ENCODE peak calls at places on chromosomes 5 and 9, in six cellular contexts. X is cardiac muscle cell, B is astrocyte, P is GM12865, V is foreskin fibroblast, H is adipocyte. Q is an unnamed sample.

GRCh38 chr9:101737165-101737704 is 1.2 kb downstream of the GRIN3A start:
- DNase-seq in X (no peak), B (no peak), P (no peak), V (no peak), H (no peak), Q (no peak)

GRCh38 chr5:19608434-19608833 is 379.6 kb downstream of the CDH18 start:
- DNase-seq in X (no peak), B (peak), P (no peak), V (no peak), H (peak), Q (no peak)

GRCh38 chr9:76322810-76323209 is 71.4 kb downstream of the RFK start:
- DNase-seq in X (no peak), B (no peak), P (no peak), V (no peak), H (no peak), Q (no peak)

GRCh38 chr5:155402927-155403645 is 389.5 kb downstream of the KIF4B start:
- DNase-seq in X (no peak), B (no peak), P (no peak), V (no peak), H (no peak), Q (no peak)

GRCh38 chr9:131676431-131676972 is 63.4 kb downstream of the RAPGEF1 start:
- DNase-seq in X (no peak), B (no peak), P (peak), V (peak), H (peak), Q (no peak)

GRCh38 chr5:31675472-31675871 is 36.5 kb downstream of the PDZD2 start:
- DNase-seq in X (no peak), B (no peak), P (no peak), V (no peak), H (no peak), Q (no peak)

GRCh38 chr5:177429248-177430045 is 3.0 kb downstream of the GRK6 start:
- DNase-seq in X (no peak), B (no peak), P (peak), V (no peak), H (no peak), Q (no peak)

GRCh38 chr9:4262735-4263141 is 37.1 kb downstream of the GLIS3 start:
- DNase-seq in X (no peak), B (peak), P (no peak), V (peak), H (peak), Q (no peak)

GRCh38 chr9:36101916-36102741 is 34.4 kb upstream of the GLIPR2 start:
- DNase-seq in X (no peak), B (peak), P (no peak), V (peak), H (peak), Q (peak)

GRCh38 chr5:160488394-160488943 is 66.8 kb downstream of the PTTG1 start:
- DNase-seq in X (no peak), B (no peak), P (no peak), V (no peak), H (no peak), Q (no peak)

GRCh38 chr5:82849885-82850284 is 227.3 kb downstream of the TMEM167A start:
- DNase-seq in X (no peak), B (no peak), P (no peak), V (no peak), H (no peak), Q (no peak)

GRCh38 chr5:4868140-4868735 is 271.9 kb upstream of the ADAMTS16 start:
- DNase-seq in X (peak), B (peak), P (peak), V (peak), H (peak), Q (no peak)

GRCh38 chr9:98117984-98118639 is 910 bp downstream of the TRIM14 start:
- DNase-seq in X (no peak), B (no peak), P (peak), V (peak), H (no peak), Q (no peak)

GRCh38 chr5:154356256-154356655 is 89.5 kb upstream of the SAP30L start:
- DNase-seq in X (no peak), B (peak), P (no peak), V (peak), H (peak), Q (no peak)

GRCh38 chr9:14314929-14315753 is 1.2 kb upstream of the NFIB start:
- DNase-seq in X (peak), B (peak), P (no peak), V (peak), H (peak), Q (peak)

GRCh38 chr9:37978983-37979382 is 75.1 kb upstream of the SLC25A51 start:
- DNase-seq in X (no peak), B (no peak), P (no peak), V (no peak), H (no peak), Q (no peak)

GRCh38 chr5:157816682-157817268 is 42.2 kb downstream of the CLINT1 start:
- DNase-seq in X (peak), B (no peak), P (peak), V (peak), H (peak), Q (no peak)

GRCh38 chr5:62082370-62082778 is 223.6 kb upstream of the KIF2A start:
- DNase-seq in X (no peak), B (peak), P (no peak), V (peak), H (peak), Q (peak)

GRCh38 chr9:137482094-137482781 is 23.1 kb upstream of the NSMF start:
- DNase-seq in X (no peak), B (peak), P (no peak), V (peak), H (peak), Q (peak)

GRCh38 chr5:81027481-81028058 is 67.4 kb downstream of the RASGRF2 start:
- DNase-seq in X (no peak), B (no peak), P (no peak), V (no peak), H (no peak), Q (no peak)

GRCh38 chr5:124057161-124057814 is 545.3 kb downstream of the CSNK1G3 start:
- DNase-seq in X (peak), B (no peak), P (peak), V (no peak), H (no peak), Q (peak)

GRCh38 chr9:35566417-35566816 is 38.6 kb upstream of the TESK1 start:
- DNase-seq in X (no peak), B (peak), P (no peak), V (peak), H (peak), Q (no peak)

GRCh38 chr9:14221558-14221957 is 92.4 kb downstream of the NFIB start:
- DNase-seq in X (no peak), B (peak), P (no peak), V (peak), H (peak), Q (peak)

GRCh38 chr9:33329996-33330395 is 39.7 kb downstream of the NFX1 start:
- DNase-seq in X (no peak), B (peak), P (no peak), V (peak), H (peak), Q (peak)

GRCh38 chr5:150671509-150672236 is 10.6 kb downstream of the MYOZ3 start:
- DNase-seq in X (peak), B (no peak), P (no peak), V (no peak), H (peak), Q (no peak)

GRCh38 chr9:86599565-86599964 is 245.4 kb upstream of the TUT7 start:
- DNase-seq in X (no peak), B (no peak), P (no peak), V (no peak), H (no peak), Q (no peak)

GRCh38 chr5:14359069-14360043 is 216.2 kb downstream of the TRIO start:
- DNase-seq in X (no peak), B (no peak), P (no peak), V (no peak), H (no peak), Q (no peak)

GRCh38 chr5:152632380-152632779 is 227.3 kb upstream of the NMUR2 start:
- DNase-seq in X (no peak), B (no peak), P (no peak), V (no peak), H (no peak), Q (no peak)

GRCh38 chr9:89564257-89564878 is 40.4 kb upstream of the GADD45G start:
- DNase-seq in X (peak), B (no peak), P (peak), V (no peak), H (no peak), Q (no peak)

GRCh38 chr5:91010090-91010489 is 373.0 kb downstream of the ARRDC3 start:
- DNase-seq in X (no peak), B (no peak), P (no peak), V (no peak), H (no peak), Q (no peak)

GRCh38 chr9:127637322-127637847 is 25.3 kb downstream of the STXBP1 start:
- DNase-seq in X (no peak), B (peak), P (no peak), V (peak), H (peak), Q (peak)

GRCh38 chr9:117907420-117907819 is 203.2 kb downstream of the TLR4 start:
- DNase-seq in X (no peak), B (no peak), P (no peak), V (no peak), H (no peak), Q (no peak)

GRCh38 chr9:2299156-2299842 is 284.2 kb downstream of the SMARCA2 start:
- DNase-seq in X (no peak), B (no peak), P (no peak), V (no peak), H (no peak), Q (no peak)

GRCh38 chr9:136623849-136624183 is 38.9 kb upstream of the EGFL7 start:
- DNase-seq in X (no peak), B (no peak), P (peak), V (no peak), H (no peak), Q (no peak)

GRCh38 chr9:74277532-74277931 is 219.6 kb upstream of the RORB start:
- DNase-seq in X (no peak), B (no peak), P (peak), V (no peak), H (no peak), Q (no peak)

GRCh38 chr5:139644001-139644456 is 4.1 kb upstream of the CXXC5 start:
- DNase-seq in X (no peak), B (no peak), P (no peak), V (no peak), H (no peak), Q (no peak)

GRCh38 chr5:34957857-34958690 is 28.7 kb downstream of the DNAJC21 start:
- DNase-seq in X (peak), B (no peak), P (peak), V (peak), H (peak), Q (no peak)

GRCh38 chr9:76425677-76426453 is 31.6 kb upstream of the RFK start:
- DNase-seq in X (no peak), B (no peak), P (no peak), V (no peak), H (no peak), Q (no peak)

GRCh38 chr5:5270958-5271605 is 131.0 kb downstream of the ADAMTS16 start:
- DNase-seq in X (peak), B (peak), P (no peak), V (peak), H (no peak), Q (peak)

GRCh38 chr5:143213851-143214363 is 189.6 kb downstream of the NR3C1 start:
- DNase-seq in X (no peak), B (peak), P (peak), V (no peak), H (no peak), Q (no peak)

DNA sequence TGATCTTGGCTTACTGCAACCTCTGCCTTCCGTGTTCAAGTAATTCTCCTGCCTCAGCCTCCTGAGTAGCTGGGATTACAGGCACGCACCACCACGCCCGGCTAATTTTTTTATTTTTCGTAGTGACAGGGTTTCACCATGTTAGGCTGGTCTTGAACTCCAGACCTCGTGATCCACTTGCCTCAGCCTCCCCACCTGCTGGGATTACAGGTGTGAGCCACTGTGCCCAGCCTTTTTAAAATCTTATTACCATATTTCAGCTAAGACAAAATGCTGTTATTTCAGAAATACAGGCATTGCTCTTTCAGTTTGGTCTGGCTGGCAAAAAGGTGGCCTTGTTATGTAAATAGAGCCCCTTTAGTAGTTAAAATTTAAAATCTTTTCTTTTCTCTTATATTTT is 46.9 kb upstream of the GLDC start:
- DNase-seq in X (no peak), B (no peak), P (no peak), V (no peak), H (no peak), Q (no peak)
- H3K4me3 ChIP-seq in X (no peak), B (no peak), P (no peak), V (no peak), H (no peak), Q (no peak)

GRCh38 chr5:78016831-78017529 is 240.8 kb upstream of the TBCA start:
- DNase-seq in X (no peak), B (no peak), P (no peak), V (no peak), H (no peak), Q (no peak)
- H3K4me3 ChIP-seq in X (no peak), B (no peak), P (no peak), V (no peak), H (no peak), Q (no peak)

DNA sequence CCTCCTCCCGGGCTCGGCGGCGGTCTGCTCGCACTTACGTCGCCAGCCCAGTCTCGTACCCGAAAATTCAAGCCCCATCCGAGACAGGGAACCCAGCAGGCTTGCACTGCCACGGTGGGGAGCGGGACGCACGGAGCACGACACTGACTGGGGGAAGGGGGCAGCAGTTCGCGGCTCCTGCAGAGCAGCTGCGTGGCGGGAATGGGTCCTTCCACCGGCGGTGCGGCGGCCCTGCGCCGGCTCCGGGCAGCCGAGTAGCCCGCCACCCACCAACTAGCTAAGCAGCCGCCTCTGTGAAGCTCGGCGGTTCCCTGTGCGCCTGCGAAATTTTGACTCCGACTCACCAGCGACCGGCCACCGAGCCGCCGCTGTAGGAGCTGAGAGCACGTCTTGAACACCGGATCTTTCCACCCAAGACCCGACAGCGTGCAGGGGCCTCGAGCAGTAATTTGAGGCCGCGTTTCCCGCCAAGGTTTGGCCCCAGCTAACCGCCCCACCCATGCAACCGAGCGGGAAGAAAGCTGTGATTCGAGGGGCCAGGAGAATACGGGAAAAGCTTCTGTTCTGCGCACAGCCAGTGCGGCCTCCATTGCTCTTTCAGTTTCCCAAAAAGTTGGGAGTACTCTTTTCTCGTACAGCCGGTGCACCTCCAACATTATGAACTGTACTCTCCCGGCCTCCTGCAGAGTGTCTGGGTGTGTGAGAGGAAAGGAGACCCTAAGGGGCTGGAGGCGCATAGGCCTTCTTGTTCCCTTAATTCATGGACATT is 3.7 kb downstream of the MCIDAS start:
- DNase-seq in X (peak), B (no peak), P (no peak), V (peak), H (no peak), Q (no peak)
- H3K4me3 ChIP-seq in X (peak), B (no peak), P (no peak), V (no peak), H (no peak), Q (no peak)

GRCh38 chr9:134456740-134457315 is 130.6 kb downstream of the RXRA start:
- DNase-seq in X (no peak), B (no peak), P (no peak), V (no peak), H (no peak), Q (no peak)
- H3K4me3 ChIP-seq in X (no peak), B (no peak), P (no peak), V (no peak), H (no peak), Q (no peak)

DNA sequence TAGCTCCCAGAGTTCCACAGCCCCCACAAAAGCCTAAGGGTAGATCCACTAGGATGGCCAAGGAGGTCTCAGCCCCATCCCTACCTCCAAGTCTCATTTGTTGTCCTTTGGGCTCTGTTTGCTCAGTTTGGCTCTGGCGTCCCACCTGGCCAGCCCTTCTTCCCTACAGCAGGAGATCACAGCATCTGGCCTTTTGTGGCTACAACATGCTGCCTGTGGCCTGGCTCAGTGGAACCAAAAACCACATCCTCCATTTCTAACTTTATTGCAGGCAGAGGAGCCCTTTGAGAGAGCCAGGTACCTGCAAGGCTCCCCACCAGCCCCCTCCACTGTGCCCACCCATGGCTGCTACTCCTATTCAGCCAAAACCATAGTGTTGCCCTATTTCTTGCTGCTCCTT is 11.4 kb downstream of the JADE2 start:
- DNase-seq in X (no peak), B (no peak), P (no peak), V (no peak), H (no peak), Q (no peak)
- H3K4me3 ChIP-seq in X (no peak), B (no peak), P (no peak), V (no peak), H (no peak), Q (no peak)

DNA sequence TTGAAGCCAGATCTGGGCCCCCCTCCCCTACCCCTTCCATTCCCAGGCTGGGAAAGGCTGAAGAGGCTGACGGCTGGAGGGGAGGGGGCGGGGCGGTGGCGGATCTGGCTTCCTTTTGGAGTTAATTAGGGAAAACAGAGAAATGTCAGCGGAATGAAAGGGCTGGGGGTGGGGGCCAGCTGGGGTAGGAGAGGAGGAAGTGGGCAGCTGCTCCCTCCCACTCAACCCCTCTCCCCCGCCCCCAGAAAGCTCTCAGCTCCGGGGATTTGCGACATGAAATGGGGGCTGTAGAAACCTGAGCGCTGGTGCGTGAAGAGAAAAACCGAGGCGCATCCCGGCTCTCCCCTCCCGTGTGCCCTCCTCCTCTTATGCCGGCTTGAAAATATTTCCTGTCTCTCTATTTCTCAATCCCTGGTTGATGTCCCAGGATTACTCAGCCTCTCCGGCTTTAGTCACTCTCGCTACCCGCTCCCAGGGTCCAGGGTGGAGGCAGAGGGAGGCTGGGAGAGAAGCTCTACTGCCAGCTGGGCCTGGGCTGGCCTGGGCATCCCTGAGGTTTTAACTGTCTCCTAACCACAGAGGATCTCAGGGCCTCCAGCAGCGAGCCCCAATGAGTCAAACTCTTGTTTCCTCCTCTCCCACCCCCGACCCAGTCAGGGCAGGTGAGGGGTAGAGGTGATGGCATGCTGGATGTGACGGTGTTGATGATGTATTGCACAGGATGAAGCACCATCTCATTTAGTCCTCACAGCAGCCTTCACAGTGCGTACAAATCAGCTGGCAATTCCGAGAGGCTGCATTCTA is 20.1 kb downstream of the PCDHGC5 start:
- DNase-seq in X (peak), B (peak), P (peak), V (peak), H (peak), Q (peak)
- H3K4me3 ChIP-seq in X (peak), B (no peak), P (peak), V (peak), H (peak), Q (peak)

GRCh38 chr5:6434737-6435136 is 13.9 kb upstream of the UBE2QL1 start:
- DNase-seq in X (no peak), B (no peak), P (no peak), V (no peak), H (no peak), Q (no peak)
- H3K4me3 ChIP-seq in X (no peak), B (no peak), P (no peak), V (no peak), H (no peak), Q (no peak)

DNA sequence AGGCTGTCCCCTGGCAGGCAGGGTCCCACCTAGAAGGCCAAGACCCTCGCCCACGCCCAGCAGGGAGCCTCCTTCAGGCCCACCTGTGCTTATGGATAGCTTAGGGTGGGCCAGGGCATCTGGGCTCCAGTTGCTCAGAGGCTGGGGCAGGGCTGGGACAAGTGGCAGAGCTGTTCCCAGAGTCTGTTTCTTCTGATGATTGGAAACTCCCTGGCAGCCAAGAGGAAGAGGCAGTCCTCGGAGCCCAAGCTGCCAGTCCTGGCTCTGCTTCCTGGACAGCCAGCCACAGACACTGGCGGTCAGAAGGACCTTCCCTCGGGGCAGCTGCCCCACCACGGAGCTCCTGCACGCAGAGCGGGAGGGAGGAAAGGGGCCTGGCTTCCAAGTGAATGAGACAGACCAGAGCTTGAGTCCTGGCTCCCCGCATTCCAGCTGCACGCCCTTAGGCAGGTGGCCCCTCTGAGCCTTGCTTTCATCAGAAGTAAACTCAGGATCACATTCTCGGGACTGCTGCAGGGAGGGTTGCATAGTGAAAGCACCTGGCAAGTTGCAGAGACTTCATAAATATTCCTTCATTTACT is 38.0 kb upstream of the GABRP start:
- DNase-seq in X (peak), B (no peak), P (no peak), V (peak), H (peak), Q (no peak)
- H3K4me3 ChIP-seq in X (no peak), B (no peak), P (no peak), V (no peak), H (no peak), Q (no peak)

Q was measured in skeletal muscle cell.